ENCODE peak calls at places on chromosomes 5 and 9, in seven cellular contexts. O, W, G, H, N, T and Z are unnamed samples.

GRCh38 chr5:13692172-13692571 is 252.3 kb downstream of the DNAH5 start:
- DNase-seq in O (no peak), W (no peak), G (no peak), H (no peak), N (no peak), T (no peak), Z (no peak)

GRCh38 chr5:3258050-3258449 is 337.6 kb upstream of the IRX1 start:
- DNase-seq in O (no peak), W (no peak), G (no peak), H (no peak), N (no peak), T (no peak), Z (no peak)

GRCh38 chr5:1961304-1961946 is 78.7 kb upstream of the IRX4 start:
- DNase-seq in O (no peak), W (no peak), G (no peak), H (no peak), N (no peak), T (no peak), Z (no peak)

GRCh38 chr9:99144966-99145365 is 40.1 kb downstream of the TGFBR1 start:
- DNase-seq in O (no peak), W (no peak), G (no peak), H (no peak), N (no peak), T (no peak), Z (no peak)

GRCh38 chr5:27316283-27316675 is 277.9 kb upstream of the CDH9 start:
- DNase-seq in O (no peak), W (no peak), G (no peak), H (no peak), N (no peak), T (peak), Z (no peak)

GRCh38 chr9:133768859-133769510 is 30.8 kb upstream of the SARDH start:
- DNase-seq in O (no peak), W (peak), G (peak), H (no peak), N (peak), T (no peak), Z (peak)

GRCh38 chr5:6333182-6333905 is 45.0 kb downstream of the MED10 start:
- DNase-seq in O (no peak), W (no peak), G (no peak), H (no peak), N (no peak), T (no peak), Z (no peak)

GRCh38 chr5:130216306-130216705 is 312.0 kb downstream of the CHSY3 start:
- DNase-seq in O (no peak), W (no peak), G (no peak), H (no peak), N (no peak), T (no peak), Z (no peak)

GRCh38 chr9:127455299-127455992 is 4.1 kb downstream of the LRSAM1 start:
- DNase-seq in O (no peak), W (no peak), G (no peak), H (peak), N (no peak), T (no peak), Z (no peak)

GRCh38 chr5:91072891-91073290 is 310.2 kb downstream of the ARRDC3 start:
- DNase-seq in O (no peak), W (no peak), G (no peak), H (no peak), N (no peak), T (peak), Z (no peak)

GRCh38 chr5:102290004-102290403 is 6.1 kb downstream of the SLCO4C1 start:
- DNase-seq in O (no peak), W (no peak), G (no peak), H (no peak), N (no peak), T (no peak), Z (no peak)

GRCh38 chr9:12658531-12659209 is 34.5 kb upstream of the TYRP1 start:
- DNase-seq in O (no peak), W (peak), G (no peak), H (no peak), N (no peak), T (no peak), Z (no peak)

GRCh38 chr5:14699807-14700400 is 35.4 kb downstream of the OTULIN start:
- DNase-seq in O (no peak), W (no peak), G (no peak), H (no peak), N (no peak), T (no peak), Z (no peak)

GRCh38 chr5:39513236-39513635 is 88.5 kb upstream of the DAB2 start:
- DNase-seq in O (no peak), W (no peak), G (peak), H (peak), N (no peak), T (no peak), Z (no peak)

GRCh38 chr5:82142217-82142841 is 135.8 kb downstream of the RPS23 start:
- DNase-seq in O (no peak), W (no peak), G (no peak), H (no peak), N (no peak), T (no peak), Z (no peak)

GRCh38 chr9:93169444-93169843 is 14.5 kb upstream of the WNK2 start:
- DNase-seq in O (no peak), W (no peak), G (no peak), H (no peak), N (no peak), T (no peak), Z (no peak)

GRCh38 chr9:114094971-114095370 is 4.1 kb downstream of the KIF12 start:
- DNase-seq in O (no peak), W (no peak), G (no peak), H (no peak), N (no peak), T (no peak), Z (no peak)

GRCh38 chr5:54186912-54187445 is 123.4 kb downstream of the ARL15 start:
- DNase-seq in O (no peak), W (no peak), G (peak), H (no peak), N (no peak), T (no peak), Z (no peak)

GRCh38 chr5:59786271-59786805 is 107.2 kb downstream of the PDE4D start:
- DNase-seq in O (no peak), W (no peak), G (no peak), H (no peak), N (no peak), T (peak), Z (no peak)

GRCh38 chr5:125140220-125140619 is 393.8 kb upstream of the ZNF608 start:
- DNase-seq in O (no peak), W (no peak), G (no peak), H (no peak), N (no peak), T (peak), Z (no peak)

GRCh38 chr5:85263125-85263524 is 878.4 kb upstream of the EDIL3 start:
- DNase-seq in O (no peak), W (no peak), G (no peak), H (no peak), N (no peak), T (no peak), Z (no peak)

GRCh38 chr5:89087551-89088318 is 204.8 kb upstream of the MEF2C start:
- DNase-seq in O (no peak), W (no peak), G (no peak), H (no peak), N (no peak), T (no peak), Z (no peak)

GRCh38 chr9:99486684-99487083 is 264.6 kb downstream of the SEC61B start:
- DNase-seq in O (no peak), W (no peak), G (no peak), H (no peak), N (no peak), T (no peak), Z (no peak)

GRCh38 chr9:14031015-14031414 is 282.9 kb downstream of the NFIB start:
- DNase-seq in O (no peak), W (peak), G (no peak), H (no peak), N (no peak), T (peak), Z (peak)
- TF ChIP-seq CTCF in O (no peak), W (peak), G (no peak), H (no peak), N (no peak), T (peak), Z (no peak)

GRCh38 chr5:114358329-114358728 is 3.5 kb upstream of the KCNN2 start:
- DNase-seq in O (no peak), W (no peak), G (no peak), H (no peak), N (no peak), T (peak), Z (no peak)
- TF ChIP-seq CTCF in O (no peak), W (no peak), G (peak), H (no peak), N (no peak), T (peak), Z (no peak)

GRCh38 chr5:131316026-131316425 is 52.2 kb downstream of the CDC42SE2 start:
- DNase-seq in O (no peak), W (no peak), G (no peak), H (no peak), N (no peak), T (no peak), Z (no peak)

GRCh38 chr5:131322926-131323325 is 59.1 kb downstream of the CDC42SE2 start:
- DNase-seq in O (no peak), W (no peak), G (no peak), H (no peak), N (no peak), T (no peak), Z (no peak)

GRCh38 chr5:131316822-131317221 is 53.0 kb downstream of the CDC42SE2 start:
- DNase-seq in O (no peak), W (no peak), G (no peak), H (no peak), N (no peak), T (no peak), Z (no peak)

GRCh38 chr5:131321066-131321465 is 57.2 kb downstream of the CDC42SE2 start:
- DNase-seq in O (no peak), W (no peak), G (no peak), H (no peak), N (no peak), T (no peak), Z (no peak)

GRCh38 chr5:131318455-131318854 is 54.6 kb downstream of the CDC42SE2 start:
- DNase-seq in O (no peak), W (no peak), G (no peak), H (no peak), N (no peak), T (no peak), Z (no peak)
- TF ChIP-seq CTCF in O (no peak), W (no peak), G (no peak), H (no peak), N (no peak), T (no peak), Z (no peak)

GRCh38 chr9:37191403-37192089 is 71.2 kb downstream of the ZCCHC7 start:
- DNase-seq in O (no peak), W (no peak), G (no peak), H (no peak), N (no peak), T (no peak), Z (no peak)
- TF ChIP-seq CTCF in O (no peak), W (no peak), G (no peak), H (no peak), N (no peak), T (no peak), Z (no peak)

GRCh38 chr5:66796306-66797292 is 200.4 kb downstream of the MAST4 start:
- DNase-seq in O (no peak), W (no peak), G (no peak), H (no peak), N (no peak), T (peak), Z (no peak)
- TF ChIP-seq CTCF in O (no peak), W (peak), G (peak), H (no peak), N (no peak), T (peak), Z (peak)

GRCh38 chr5:56212127-56212879 is 20.8 kb downstream of the ANKRD55 start:
- DNase-seq in O (no peak), W (no peak), G (no peak), H (no peak), N (no peak), T (peak), Z (no peak)

GRCh38 chr5:56207537-56207936 is 25.6 kb downstream of the ANKRD55 start:
- DNase-seq in O (no peak), W (no peak), G (no peak), H (no peak), N (no peak), T (peak), Z (no peak)

GRCh38 chr5:56215019-56215830 is 17.9 kb downstream of the ANKRD55 start:
- DNase-seq in O (no peak), W (no peak), G (no peak), H (no peak), N (no peak), T (no peak), Z (no peak)

GRCh38 chr5:56208681-56209080 is 24.4 kb downstream of the ANKRD55 start:
- DNase-seq in O (no peak), W (no peak), G (no peak), H (no peak), N (no peak), T (no peak), Z (no peak)

GRCh38 chr5:56211298-56211865 is 21.7 kb downstream of the ANKRD55 start:
- DNase-seq in O (no peak), W (no peak), G (peak), H (no peak), N (no peak), T (peak), Z (peak)
- TF ChIP-seq CTCF in O (no peak), W (no peak), G (no peak), H (no peak), N (no peak), T (no peak), Z (no peak)

GRCh38 chr9:123926986-123927385 is 2.9 kb downstream of the DENND1A start:
- DNase-seq in O (no peak), W (no peak), G (no peak), H (no peak), N (no peak), T (no peak), Z (no peak)

GRCh38 chr9:123929177-123929869 is 603 bp downstream of the DENND1A start:
- DNase-seq in O (no peak), W (no peak), G (peak), H (peak), N (peak), T (no peak), Z (no peak)

GRCh38 chr9:123927625-123928308 is 2.2 kb downstream of the DENND1A start:
- DNase-seq in O (no peak), W (no peak), G (no peak), H (peak), N (no peak), T (peak), Z (no peak)

GRCh38 chr9:123928471-123929176 is 1.3 kb downstream of the DENND1A start:
- DNase-seq in O (no peak), W (no peak), G (peak), H (peak), N (no peak), T (peak), Z (no peak)

GRCh38 chr9:123929870-123930831 is at the start of gene DENND1A:
- DNase-seq in O (peak), W (peak), G (peak), H (peak), N (peak), T (peak), Z (peak)
- TF ChIP-seq CTCF in O (no peak), W (no peak), G (no peak), H (no peak), N (no peak), T (no peak), Z (no peak)